ENCODE peak calls at places on chromosome 21, in nine cellular contexts. One of them, this sample, is unnamed. For H3K27me3 and H3K36me3, the result is how much of the 10 kb centered on the place peaks cover.

GRCh38 chr21:34639882-34640788 is 25.2 kb upstream of the RCAN1 start:
- DNase-seq in CD8-positive, alpha-beta memory T cell: no peak
- DNase-seq in psoas muscle: no peak
- DNase-seq in endodermal cell: no peak
- DNase-seq in body of pancreas: no peak
- DNase-seq in gastrocnemius medialis: no peak
- DNase-seq in GM06990: peak
- DNase-seq in effector memory CD4-positive, alpha-beta T cell: no peak
- DNase-seq in GM23248: peak
- DNase-seq in this sample: no peak

GRCh38 chr21:43191521-43191920 is 22.7 kb downstream of the CRYAA start:
- DNase-seq in CD8-positive, alpha-beta memory T cell: no peak
- DNase-seq in psoas muscle: no peak
- DNase-seq in endodermal cell: peak
- DNase-seq in body of pancreas: no peak
- DNase-seq in gastrocnemius medialis: no peak
- DNase-seq in GM06990: no peak
- DNase-seq in effector memory CD4-positive, alpha-beta T cell: no peak
- DNase-seq in GM23248: no peak
- DNase-seq in this sample: peak

GRCh38 chr21:37266515-37267221 is 466 bp downstream of the VPS26C start:
- DNase-seq in CD8-positive, alpha-beta memory T cell: no peak
- DNase-seq in psoas muscle: peak
- DNase-seq in endodermal cell: no peak
- DNase-seq in body of pancreas: no peak
- DNase-seq in gastrocnemius medialis: peak
- DNase-seq in GM06990: no peak
- DNase-seq in effector memory CD4-positive, alpha-beta T cell: no peak
- DNase-seq in GM23248: peak
- DNase-seq in this sample: no peak

GRCh38 chr21:19998450-19998849 is 999.8 kb upstream of the NCAM2 start:
- DNase-seq in CD8-positive, alpha-beta memory T cell: no peak
- DNase-seq in psoas muscle: no peak
- DNase-seq in endodermal cell: no peak
- DNase-seq in body of pancreas: no peak
- DNase-seq in gastrocnemius medialis: no peak
- DNase-seq in GM06990: no peak
- DNase-seq in effector memory CD4-positive, alpha-beta T cell: no peak
- DNase-seq in GM23248: no peak
- DNase-seq in this sample: no peak

GRCh38 chr21:44351535-44352252 is 1.7 kb upstream of the TRPM2 start:
- DNase-seq in CD8-positive, alpha-beta memory T cell: no peak
- DNase-seq in psoas muscle: no peak
- DNase-seq in endodermal cell: no peak
- DNase-seq in body of pancreas: no peak
- DNase-seq in gastrocnemius medialis: no peak
- DNase-seq in GM06990: no peak
- DNase-seq in effector memory CD4-positive, alpha-beta T cell: no peak
- DNase-seq in GM23248: no peak
- DNase-seq in this sample: peak

GRCh38 chr21:20215959-20216358 is 782.2 kb upstream of the NCAM2 start:
- DNase-seq in CD8-positive, alpha-beta memory T cell: no peak
- DNase-seq in psoas muscle: no peak
- DNase-seq in endodermal cell: no peak
- DNase-seq in body of pancreas: no peak
- DNase-seq in gastrocnemius medialis: no peak
- DNase-seq in GM06990: no peak
- DNase-seq in effector memory CD4-positive, alpha-beta T cell: no peak
- DNase-seq in GM23248: no peak
- DNase-seq in this sample: no peak

GRCh38 chr21:40070871-40071270 is 203.6 kb downstream of the PCP4 start:
- DNase-seq in CD8-positive, alpha-beta memory T cell: no peak
- DNase-seq in psoas muscle: no peak
- DNase-seq in endodermal cell: no peak
- DNase-seq in body of pancreas: no peak
- DNase-seq in gastrocnemius medialis: no peak
- DNase-seq in GM06990: no peak
- DNase-seq in effector memory CD4-positive, alpha-beta T cell: no peak
- DNase-seq in GM23248: no peak
- DNase-seq in this sample: no peak

GRCh38 chr21:15494481-15494880 is 235.3 kb upstream of the USP25 start:
- DNase-seq in CD8-positive, alpha-beta memory T cell: no peak
- DNase-seq in psoas muscle: no peak
- DNase-seq in endodermal cell: no peak
- DNase-seq in body of pancreas: no peak
- DNase-seq in gastrocnemius medialis: no peak
- DNase-seq in GM06990: no peak
- DNase-seq in effector memory CD4-positive, alpha-beta T cell: no peak
- DNase-seq in GM23248: no peak
- DNase-seq in this sample: no peak

GRCh38 chr21:46455575-46456385 is 2.9 kb upstream of the DIP2A start:
- DNase-seq in CD8-positive, alpha-beta memory T cell: no peak
- DNase-seq in psoas muscle: no peak
- DNase-seq in endodermal cell: no peak
- DNase-seq in body of pancreas: no peak
- DNase-seq in gastrocnemius medialis: no peak
- DNase-seq in GM06990: no peak
- DNase-seq in effector memory CD4-positive, alpha-beta T cell: no peak
- DNase-seq in GM23248: peak
- DNase-seq in this sample: no peak
- H3K4me3 ChIP-seq in CD8-positive, alpha-beta memory T cell: no peak
- H3K4me3 ChIP-seq in psoas muscle: no peak
- H3K4me3 ChIP-seq in endodermal cell: no peak
- H3K4me3 ChIP-seq in body of pancreas: no peak
- H3K4me3 ChIP-seq in gastrocnemius medialis: no peak
- H3K4me3 ChIP-seq in GM06990: no peak
- H3K4me3 ChIP-seq in effector memory CD4-positive, alpha-beta T cell: no peak
- H3K4me3 ChIP-seq in GM23248: no peak
- H3K4me3 ChIP-seq in this sample: no peak

GRCh38 chr21:28699591-28700259 is 293.0 kb downstream of the LTN1 start:
- DNase-seq in CD8-positive, alpha-beta memory T cell: no peak
- DNase-seq in psoas muscle: no peak
- DNase-seq in endodermal cell: no peak
- DNase-seq in body of pancreas: no peak
- DNase-seq in gastrocnemius medialis: no peak
- DNase-seq in GM06990: no peak
- DNase-seq in effector memory CD4-positive, alpha-beta T cell: no peak
- DNase-seq in GM23248: no peak
- DNase-seq in this sample: no peak
- H3K27me3 ChIP-seq in CD8-positive, alpha-beta memory T cell: under half
- H3K27me3 ChIP-seq in psoas muscle: under half
- H3K27me3 ChIP-seq in endodermal cell: under half
- H3K27me3 ChIP-seq in body of pancreas: under half
- H3K27me3 ChIP-seq in gastrocnemius medialis: under half
- H3K27me3 ChIP-seq in GM06990: under half
- H3K27me3 ChIP-seq in effector memory CD4-positive, alpha-beta T cell: under half
- H3K27me3 ChIP-seq in GM23248: under half
- H3K27me3 ChIP-seq in this sample: under half

DNA sequence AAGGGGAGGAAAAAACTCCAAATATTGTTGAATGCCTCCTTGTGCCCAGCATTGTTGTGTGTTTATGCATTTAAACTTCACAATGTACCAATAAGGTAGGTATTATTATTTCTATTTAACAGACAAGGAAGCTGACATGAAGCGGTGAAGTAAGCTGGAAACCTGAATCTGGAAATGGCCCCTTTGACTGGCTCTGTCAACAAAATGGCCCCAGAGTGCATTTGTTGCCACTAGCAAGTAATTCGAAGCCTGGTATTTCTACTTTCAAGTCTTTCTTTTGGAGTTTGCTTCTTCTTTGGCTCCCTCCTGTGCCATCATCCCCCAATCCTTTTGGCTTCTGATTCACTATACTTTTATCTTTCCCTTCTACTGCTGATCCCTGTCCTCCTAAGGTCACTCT is 23.1 kb downstream of the CRYZL1 start:
- DNase-seq in CD8-positive, alpha-beta memory T cell: no peak
- DNase-seq in psoas muscle: no peak
- DNase-seq in endodermal cell: no peak
- DNase-seq in body of pancreas: no peak
- DNase-seq in gastrocnemius medialis: no peak
- DNase-seq in GM06990: no peak
- DNase-seq in effector memory CD4-positive, alpha-beta T cell: no peak
- DNase-seq in GM23248: no peak
- DNase-seq in this sample: peak
- H3K36me3 ChIP-seq in CD8-positive, alpha-beta memory T cell: under half
- H3K36me3 ChIP-seq in psoas muscle: under half
- H3K36me3 ChIP-seq in endodermal cell: under half
- H3K36me3 ChIP-seq in body of pancreas: under half
- H3K36me3 ChIP-seq in gastrocnemius medialis: under half
- H3K36me3 ChIP-seq in GM06990: under half
- H3K36me3 ChIP-seq in effector memory CD4-positive, alpha-beta T cell: under half
- H3K36me3 ChIP-seq in GM23248: under half
- H3K36me3 ChIP-seq in this sample: under half

GRCh38 chr21:35905973-35906357 is 154.4 kb downstream of the SETD4 start:
- DNase-seq in CD8-positive, alpha-beta memory T cell: no peak
- DNase-seq in psoas muscle: no peak
- DNase-seq in endodermal cell: no peak
- DNase-seq in body of pancreas: no peak
- DNase-seq in gastrocnemius medialis: peak
- DNase-seq in GM06990: peak
- DNase-seq in effector memory CD4-positive, alpha-beta T cell: no peak
- DNase-seq in GM23248: peak
- DNase-seq in this sample: no peak
- H3K4me3 ChIP-seq in CD8-positive, alpha-beta memory T cell: no peak
- H3K4me3 ChIP-seq in psoas muscle: no peak
- H3K4me3 ChIP-seq in endodermal cell: no peak
- H3K4me3 ChIP-seq in body of pancreas: no peak
- H3K4me3 ChIP-seq in gastrocnemius medialis: no peak
- H3K4me3 ChIP-seq in GM06990: no peak
- H3K4me3 ChIP-seq in effector memory CD4-positive, alpha-beta T cell: no peak
- H3K4me3 ChIP-seq in GM23248: no peak
- H3K4me3 ChIP-seq in this sample: no peak

GRCh38 chr21:33035147-33035546 is 9.4 kb downstream of the OLIG2 start:
- DNase-seq in CD8-positive, alpha-beta memory T cell: no peak
- DNase-seq in psoas muscle: no peak
- DNase-seq in endodermal cell: no peak
- DNase-seq in body of pancreas: no peak
- DNase-seq in gastrocnemius medialis: no peak
- DNase-seq in GM06990: no peak
- DNase-seq in effector memory CD4-positive, alpha-beta T cell: no peak
- DNase-seq in GM23248: no peak
- DNase-seq in this sample: peak
- H3K27me3 ChIP-seq in CD8-positive, alpha-beta memory T cell: under half
- H3K27me3 ChIP-seq in psoas muscle: under half
- H3K27me3 ChIP-seq in endodermal cell: half or more
- H3K27me3 ChIP-seq in body of pancreas: under half
- H3K27me3 ChIP-seq in gastrocnemius medialis: under half
- H3K27me3 ChIP-seq in GM06990: under half
- H3K27me3 ChIP-seq in effector memory CD4-positive, alpha-beta T cell: under half
- H3K27me3 ChIP-seq in GM23248: under half
- H3K27me3 ChIP-seq in this sample: half or more

This sample was measured in H7.